ENCODE peak calls at places on chromosomes 16 and 17, in four cellular contexts. E is A549, L is K562, K is HepG2. S is an unnamed sample.

GRCh38 chr16:67163903-67164558 is 514 bp upstream of the HSF4 start:
- DNase-seq in L (no peak), E (no peak), K (no peak), S (no peak)

GRCh38 chr16:29107299-29107698 is 122.4 kb downstream of the LAT start:
- DNase-seq in E (no peak), L (peak; percentile 35), K (no peak), S (no peak)

GRCh38 chr17:39653662-39654331 is 11.4 kb upstream of the TCAP start:
- DNase-seq in L (peak; percentile 89), K (peak; percentile 79), E (peak; percentile 67), S (no peak)

GRCh38 chr16:72666267-72666666 is 381.7 kb downstream of the ZFHX3 start:
- DNase-seq in L (no peak), K (no peak), E (no peak), S (no peak)

GRCh38 chr16:83533193-83533592 is 274.6 kb upstream of the HSBP1 start:
- DNase-seq in K (no peak), E (peak; percentile 4), L (no peak), S (no peak)

GRCh38 chr17:47955497-47956461 is 1.9 kb downstream of the PRR15L start:
- DNase-seq in K (no peak), E (no peak), L (no peak), S (no peak)

GRCh38 chr17:10574324-10574723 is 24.9 kb upstream of the MYH2 start:
- DNase-seq in K (no peak), E (no peak), L (no peak), S (no peak)

GRCh38 chr17:7858487-7858832 is 657 bp downstream of the CYB5D1 start:
- DNase-seq in K (peak; percentile 52), L (peak; percentile 46), E (peak; percentile 69), S (no peak)

GRCh38 chr17:59853168-59853918 is 39.4 kb downstream of the TUBD1 start:
- DNase-seq in L (peak; percentile 58), E (peak; percentile 100), K (peak; percentile 99), S (no peak)

GRCh38 chr16:87628246-87628923 is 26.1 kb downstream of the JPH3 start:
- DNase-seq in L (no peak), K (no peak), E (no peak), S (no peak)

GRCh38 chr16:87631067-87631466 is 28.8 kb downstream of the JPH3 start:
- DNase-seq in L (no peak), K (no peak), E (no peak), S (no peak)

GRCh38 chr16:87626905-87627304 is 24.6 kb downstream of the JPH3 start:
- DNase-seq in E (no peak), K (no peak), L (no peak), S (no peak)

GRCh38 chr16:87627542-87628245 is 25.4 kb downstream of the JPH3 start:
- DNase-seq in E (no peak), L (no peak), K (no peak), S (no peak)

DNA sequence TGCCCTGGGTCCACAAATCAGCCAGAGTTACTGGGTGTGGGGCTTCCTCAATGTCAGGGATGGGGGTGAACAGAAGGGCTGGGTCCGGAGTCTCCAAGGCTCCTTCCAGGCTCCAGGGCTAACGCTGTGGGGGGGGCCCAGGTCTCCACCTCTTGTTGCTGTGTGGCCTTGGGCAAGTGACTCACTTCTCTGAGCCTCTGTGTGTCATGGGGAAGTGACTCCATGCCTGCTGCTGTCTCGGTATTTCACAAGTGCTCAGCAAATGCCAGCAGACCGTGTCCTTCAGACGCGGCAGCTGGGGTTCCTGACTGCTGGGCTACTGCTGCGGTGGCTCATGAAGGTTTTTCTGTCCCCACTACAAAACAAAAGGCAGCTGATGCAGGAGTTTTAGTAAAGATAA is 26.6 kb downstream of the JPH3 start:
- DNase-seq in L (no peak), E (peak; percentile 63), K (no peak), S (no peak)
- TF ChIP-seq CEBPB in L (no peak), E (no peak), K (no peak), S (no peak)

GRCh38 chr17:58703887-58704286 is 11.5 kb downstream of the RAD51C start:
- DNase-seq in K (no peak), L (no peak), E (no peak), S (no peak)

GRCh38 chr17:58702708-58703107 is 10.3 kb downstream of the RAD51C start:
- DNase-seq in L (no peak), E (no peak), K (no peak), S (no peak)

GRCh38 chr17:58702045-58702476 is 9.7 kb downstream of the RAD51C start:
- DNase-seq in L (no peak), K (no peak), E (no peak), S (peak; percentile 73)

GRCh38 chr17:58706351-58707140 is 14.1 kb downstream of the RAD51C start:
- DNase-seq in K (no peak), E (no peak), L (no peak), S (peak; percentile 41)

DNA sequence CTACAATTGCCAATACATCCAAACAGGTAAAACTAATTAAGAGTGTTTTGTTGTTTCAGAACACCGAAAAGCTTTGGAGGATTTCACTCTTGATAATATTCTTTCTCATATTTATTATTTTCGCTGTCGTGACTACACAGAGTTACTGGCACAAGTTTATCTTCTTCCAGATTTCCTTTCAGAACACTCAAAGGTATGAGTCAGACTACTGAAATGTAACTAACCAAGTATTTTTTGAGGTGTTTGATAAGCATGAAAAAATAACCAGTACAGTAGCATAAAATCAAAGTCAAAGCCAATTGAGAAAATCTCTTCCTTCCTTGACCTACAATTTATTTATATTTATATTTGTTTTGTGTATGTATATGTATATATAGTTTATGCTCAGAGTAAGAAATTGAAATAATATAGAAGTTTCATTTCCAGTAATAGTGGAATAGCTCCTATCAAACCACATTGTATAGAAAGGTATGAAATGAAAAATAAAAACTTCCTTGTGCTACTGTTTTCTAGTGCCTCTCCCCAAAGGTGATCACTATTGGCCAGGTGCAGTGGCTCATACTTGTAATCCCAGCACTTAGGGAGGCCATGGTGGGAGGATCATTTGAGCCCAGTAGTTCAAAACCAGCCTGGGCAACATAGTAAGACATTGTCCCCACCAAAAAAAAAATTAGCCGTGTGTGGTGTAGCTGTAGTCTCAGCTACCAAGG is 10.9 kb downstream of the RAD51C start:
- DNase-seq in K (no peak), L (no peak), E (no peak), S (no peak)
- TF ChIP-seq JUNB in K (no peak), L (no peak), E (no peak), S (peak; percentile 30)

GRCh38 chr16:49416276-49416675 is 42.7 kb downstream of the C16orf78 start:
- DNase-seq in K (no peak), E (no peak), L (no peak), S (no peak)

GRCh38 chr16:49411121-49411970 is 37.7 kb downstream of the C16orf78 start:
- DNase-seq in K (no peak), L (no peak), E (no peak), S (no peak)

GRCh38 chr16:49414651-49415050 is 41.0 kb downstream of the C16orf78 start:
- DNase-seq in K (no peak), L (no peak), E (no peak), S (no peak)

GRCh38 chr16:49417354-49417753 is 43.8 kb downstream of the C16orf78 start:
- DNase-seq in E (no peak), L (no peak), K (no peak), S (no peak)

DNA sequence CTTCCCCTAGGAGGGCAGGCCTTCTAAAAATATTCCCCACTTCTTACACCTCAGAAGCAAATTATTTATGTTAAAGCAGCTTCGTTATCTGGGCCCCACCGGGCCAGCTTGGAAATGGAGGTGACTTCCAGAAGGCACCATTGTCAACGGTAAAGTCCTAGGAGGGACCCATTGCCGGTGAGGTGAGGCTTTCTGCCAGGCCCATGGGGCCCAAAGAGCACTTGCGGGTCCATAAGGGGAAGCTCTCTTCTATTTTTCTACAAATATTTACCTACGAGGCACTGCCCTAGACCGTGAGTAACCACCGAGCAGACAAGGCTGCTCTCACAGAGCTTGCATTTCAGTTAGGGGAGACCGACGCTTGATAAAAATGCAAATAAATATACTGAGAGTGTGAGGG is 41.5 kb downstream of the C16orf78 start:
- DNase-seq in L (no peak), E (no peak), K (peak; percentile 45), S (no peak)
- TF ChIP-seq CEBPB in L (no peak), E (no peak), K (no peak), S (no peak)

DNA sequence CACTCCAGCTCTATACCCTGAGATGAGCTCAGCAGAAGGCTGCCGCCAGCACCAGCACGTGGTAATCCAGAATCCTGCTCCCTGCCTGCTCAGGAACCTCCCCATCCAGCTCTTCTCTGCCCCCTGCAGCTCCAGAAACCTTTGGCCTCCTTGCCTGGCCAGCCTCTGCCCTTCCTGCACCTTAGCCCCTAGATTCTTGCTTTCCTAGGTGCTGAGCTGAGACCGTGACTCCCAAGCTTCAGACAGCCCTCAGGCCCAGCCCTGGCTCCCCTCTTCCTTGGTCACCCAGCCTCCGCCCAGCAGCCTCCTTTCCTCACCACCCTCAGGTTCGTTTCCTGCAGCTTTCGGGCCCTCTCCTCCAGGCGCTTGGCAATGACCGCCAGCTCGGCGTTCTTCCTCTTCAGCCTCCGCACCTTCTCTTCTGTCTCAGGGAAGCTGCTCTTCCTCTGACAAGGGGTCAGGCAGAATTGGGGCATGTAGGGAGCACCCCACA is 2.6 kb downstream of the TSPOAP1 start:
- DNase-seq in K (no peak), L (no peak), E (peak; percentile 34), S (no peak)
- TF ChIP-seq JUNB in K (no peak), L (no peak), E (no peak), S (no peak)

DNA sequence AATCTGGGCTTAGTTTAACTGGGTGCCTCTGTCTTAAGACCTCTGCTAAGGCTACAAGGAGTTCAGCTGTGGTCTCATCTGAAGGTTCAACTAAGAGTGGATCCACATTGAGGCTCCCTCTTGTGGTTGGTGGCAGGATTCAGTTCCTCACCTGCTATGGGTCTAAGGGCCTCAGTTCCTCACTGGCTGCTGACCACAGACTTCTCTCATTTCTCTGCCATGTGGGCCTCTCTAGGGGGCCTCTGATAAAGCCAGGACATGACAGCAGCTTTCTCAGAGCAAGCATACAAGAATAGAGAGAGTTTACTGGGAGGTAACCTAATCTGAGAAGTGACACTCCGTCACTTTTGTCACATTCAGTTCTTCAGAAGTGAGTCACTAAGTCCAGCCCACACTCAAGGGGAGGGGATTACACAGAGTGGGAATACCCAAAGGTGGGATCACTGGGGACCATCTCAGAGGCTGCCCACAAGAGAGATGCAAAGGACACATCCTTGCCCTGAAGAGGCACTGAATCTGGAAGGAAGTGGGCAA is 19.2 kb upstream of the ABAT start:
- DNase-seq in K (peak; percentile 73), L (no peak), E (peak; percentile 17), S (peak; percentile 31)
- TF ChIP-seq CEBPB in K (no peak), L (no peak), E (no peak), S (no peak)

GRCh38 chr17:29292071-29292991 is 1.6 kb downstream of the NUFIP2 start:
- DNase-seq in K (no peak), L (peak; percentile 84), E (peak; percentile 54), S (no peak)
- TF ChIP-seq JUNB in K (no peak), L (no peak), E (no peak), S (no peak)

GRCh38 chr17:76163919-76164318 is 22.9 kb upstream of the FOXJ1 start:
- DNase-seq in E (no peak), L (no peak), K (no peak), S (no peak)

GRCh38 chr17:76166906-76167305 is 25.9 kb upstream of the FOXJ1 start:
- DNase-seq in K (no peak), E (no peak), L (no peak), S (no peak)

GRCh38 chr17:76166168-76166567 is 25.1 kb upstream of the FOXJ1 start:
- DNase-seq in E (no peak), K (no peak), L (no peak), S (no peak)

GRCh38 chr17:76161619-76162222 is 20.7 kb upstream of the FOXJ1 start:
- DNase-seq in L (peak; percentile 36), E (no peak), K (no peak), S (no peak)

GRCh38 chr17:76164331-76164730 is 23.3 kb upstream of the FOXJ1 start:
- DNase-seq in L (no peak), K (no peak), E (no peak), S (no peak)
- TF ChIP-seq CEBPB in L (no peak), K (no peak), E (no peak), S (no peak)